ENCODE peak calls at places on chromosome 3, in eight cellular contexts. N is hepatocyte, Q is MM.1S, K is neural progenitor cell, A is HCT116, H is GM23338, Y is SK-N-SH, W is GM23248. T is an unnamed sample.

GRCh38 chr3:50095352-50095998 is 6.8 kb downstream of the RBM5 start:
- DNase-seq in N (no peak), H (no peak), A (no peak), K (no peak), Y (no peak), Q (no peak), W (peak), T (peak)

GRCh38 chr3:4712109-4712508 is 219.0 kb downstream of the ITPR1 start:
- DNase-seq in Q (no peak), H (peak), N (peak), K (no peak), Y (no peak), A (peak), W (peak), T (peak)

GRCh38 chr3:111801697-111802655 is 57.1 kb upstream of the PHLDB2 start:
- DNase-seq in A (no peak), Y (no peak), W (peak), N (peak), Q (no peak), K (no peak), H (no peak), T (peak)

GRCh38 chr3:9298236-9298635 is 48.8 kb upstream of the SRGAP3 start:
- DNase-seq in Y (no peak), N (no peak), Q (no peak), K (no peak), H (no peak), W (peak), A (no peak), T (peak)

GRCh38 chr3:152376351-152377183 is 107.8 kb downstream of the MBNL1 start:
- DNase-seq in Q (peak), K (no peak), Y (no peak), N (no peak), W (peak), H (no peak), A (no peak), T (peak)

GRCh38 chr3:59388555-59389280 is 338.9 kb upstream of the CFAP20DC start:
- DNase-seq in Y (no peak), N (no peak), Q (peak), H (no peak), K (no peak), A (no peak), W (peak), T (peak)

GRCh38 chr3:73060302-73060723 is 1.1 kb upstream of the EBLN2 start:
- DNase-seq in Q (no peak), K (no peak), Y (peak), A (no peak), H (no peak), W (peak), N (no peak), T (no peak)

GRCh38 chr3:160697628-160698382 is 20.8 kb downstream of the ARL14 start:
- DNase-seq in W (peak), A (no peak), N (no peak), K (no peak), Q (no peak), H (no peak), Y (no peak), T (peak)

GRCh38 chr3:106339551-106339950 is 470.7 kb upstream of the CBLB start:
- DNase-seq in K (no peak), A (no peak), Y (no peak), N (no peak), H (no peak), Q (no peak), W (peak), T (peak)

GRCh38 chr3:184336484-184337230 is 743 bp upstream of the FAM131A start:
- DNase-seq in W (peak), K (peak), Y (peak), A (no peak), Q (no peak), N (peak), H (peak), T (peak)

DNA sequence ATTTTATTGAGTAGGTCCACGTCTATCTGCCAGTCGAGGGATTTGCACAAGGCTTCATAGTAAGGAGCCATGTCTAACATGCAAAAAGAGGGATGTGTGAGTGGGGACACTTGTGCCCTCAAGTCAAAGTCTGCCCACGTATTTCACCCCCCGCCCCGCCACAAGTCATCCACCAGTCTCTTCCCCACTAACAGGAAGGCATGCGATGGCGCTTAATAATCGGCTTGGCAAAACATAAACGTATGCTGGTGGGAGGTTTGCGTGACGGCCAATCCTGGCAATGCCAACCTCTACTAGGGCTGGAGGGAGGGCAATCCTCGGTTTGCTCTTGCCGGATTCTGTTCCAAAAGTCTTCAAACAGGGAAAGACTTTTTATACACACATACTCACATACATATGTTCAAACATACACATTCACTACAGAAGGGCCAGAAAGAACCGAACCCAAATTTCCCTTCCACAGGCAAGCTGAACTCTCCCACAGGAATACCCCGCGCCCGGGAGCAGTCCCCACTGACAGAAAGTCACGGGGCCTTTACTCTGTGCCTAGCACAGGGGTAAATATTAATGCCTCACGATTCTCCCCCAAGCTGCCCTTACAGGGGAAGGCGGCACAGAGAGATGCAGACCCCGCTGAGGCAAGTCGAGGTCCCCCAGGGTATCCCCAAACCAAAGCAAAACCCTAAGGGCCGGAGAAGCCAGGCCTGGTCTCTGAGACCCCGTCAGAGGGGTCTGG is 675 bp downstream of the PSMD6 start:
- DNase-seq in W (peak), N (peak), Q (no peak), A (no peak), Y (peak), K (no peak), H (no peak), T (peak)
- TF ChIP-seq EZH2phosphoT487 in W (no peak), N (no peak), Q (no peak), A (no peak), Y (no peak), K (no peak), H (no peak), T (no peak)

DNA sequence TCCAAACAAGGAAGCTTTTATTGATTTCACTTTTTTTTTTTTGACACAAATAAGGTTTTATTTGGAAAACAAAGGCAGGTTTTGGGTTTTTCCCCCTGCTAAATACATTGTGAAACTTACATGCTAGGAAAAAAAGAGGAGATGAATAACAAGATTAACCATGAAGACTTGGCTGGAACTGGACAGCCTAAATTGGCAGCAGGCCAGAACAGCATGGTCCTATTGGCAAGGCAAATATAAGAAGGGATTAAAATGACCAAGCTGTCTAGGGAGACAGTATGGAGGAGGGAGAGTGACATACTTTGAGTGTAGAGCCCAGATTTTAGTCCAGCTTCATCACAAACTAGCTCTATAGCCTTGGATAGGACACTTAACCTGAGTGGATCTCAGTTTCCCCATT is 63.9 kb upstream of the BBX start:
- DNase-seq in Y (no peak), W (no peak), K (no peak), H (no peak), A (no peak), N (no peak), Q (no peak), T (no peak)
- TF ChIP-seq EZH2phosphoT487 in Y (no peak), W (no peak), K (no peak), H (no peak), A (no peak), N (no peak), Q (no peak), T (no peak)

GRCh38 chr3:89098964-89099585 is 8.3 kb upstream of the EPHA3 start:
- DNase-seq in N (peak), Y (peak), H (peak), K (peak), Q (peak), W (peak), A (peak), T (peak)
- TF ChIP-seq EZH2phosphoT487 in N (no peak), Y (no peak), H (no peak), K (no peak), Q (no peak), W (no peak), A (no peak), T (no peak)

DNA sequence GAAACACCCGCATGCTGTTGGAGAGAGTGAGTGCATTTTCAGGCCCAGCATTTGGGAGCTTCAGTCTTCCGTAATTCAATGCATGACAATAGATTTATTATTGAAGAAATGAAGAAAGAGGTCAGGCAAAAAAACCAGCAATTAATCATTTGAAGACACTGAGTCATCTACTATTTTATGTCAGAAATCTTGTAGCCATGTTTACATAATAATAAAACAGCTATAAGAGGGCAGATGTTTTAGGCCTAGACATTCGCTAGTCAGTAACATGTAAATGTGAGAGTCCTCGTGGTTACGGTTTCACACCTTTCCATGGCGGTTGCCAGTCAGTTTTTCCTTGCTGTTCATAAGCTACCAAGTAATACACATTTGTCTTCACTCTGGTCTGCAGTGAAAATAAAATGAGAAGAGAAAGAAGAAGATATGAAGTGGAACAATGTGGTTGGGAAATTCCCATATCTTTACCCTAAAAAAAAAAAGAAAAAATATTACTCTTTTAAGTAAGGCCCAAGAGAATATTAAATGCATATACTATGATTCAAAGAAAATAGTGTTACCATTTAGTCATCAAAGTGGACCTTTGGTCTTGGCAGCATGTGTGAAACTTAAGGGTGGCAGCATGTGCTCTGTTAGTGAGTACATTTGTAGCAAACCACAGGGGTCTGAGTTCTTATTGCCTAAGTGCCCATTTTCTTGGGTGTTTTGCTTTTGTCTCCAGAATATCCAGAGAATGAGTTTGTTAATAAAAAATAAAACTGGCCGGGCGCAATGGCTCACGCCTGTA is 140.5 kb upstream of the TBL1XR1 start:
- DNase-seq in W (peak), H (no peak), K (no peak), A (no peak), N (no peak), Y (no peak), Q (no peak), T (peak)
- TF ChIP-seq EZH2phosphoT487 in W (no peak), H (no peak), K (no peak), A (no peak), N (no peak), Y (no peak), Q (no peak), T (no peak)

T was measured in PC-3.